ENCODE peak calls at places on chromosomes 13 and 19, in nine cellular contexts. X, I, M, P, O, L, S, F and D are unnamed samples.

GRCh38 chr19:44643605-44644390 is at the start of gene PVR:
- DNase-seq in X (peak; percentile 98), I (peak; percentile 72), M (peak; percentile 75), P (peak; percentile 76), O (peak; percentile 95), L (no peak), S (peak; percentile 80), F (peak; percentile 29), D (no peak)

GRCh38 chr19:19113040-19113541 is 25.2 kb downstream of the TMEM161A start:
- DNase-seq in X (no peak), I (no peak), M (no peak), P (no peak), O (peak; percentile 62), L (no peak), S (no peak), F (no peak), D (no peak)

GRCh38 chr13:113169277-113170272 is 11.1 kb downstream of the PROZ start:
- DNase-seq in X (no peak), I (no peak), M (no peak), P (no peak), O (no peak), L (no peak), S (no peak), F (no peak), D (no peak)

GRCh38 chr19:51027126-51027806 is 850 bp upstream of the KLK11 start:
- DNase-seq in X (no peak), I (peak; percentile 65), M (no peak), P (no peak), O (peak; percentile 28), L (no peak), S (peak; percentile 46), F (no peak), D (no peak)

GRCh38 chr13:78102121-78102677 is 183.6 kb upstream of the EDNRB start:
- DNase-seq in X (no peak), I (no peak), M (peak; percentile 9), P (no peak), O (no peak), L (peak; percentile 5), S (peak; percentile 64), F (no peak), D (peak; percentile 48)

GRCh38 chr13:24741016-24741662 is 22.8 kb upstream of the RNF17 start:
- DNase-seq in X (no peak), I (no peak), M (no peak), P (no peak), O (no peak), L (no peak), S (no peak), F (no peak), D (no peak)

GRCh38 chr13:114109646-114110045 is 22.8 kb downstream of the RASA3 start:
- DNase-seq in X (no peak), I (no peak), M (peak; percentile 32), P (peak; percentile 21), O (peak; percentile 85), L (no peak), S (peak; percentile 85), F (no peak), D (peak; percentile 35)

GRCh38 chr13:29893438-29893837 is 43.0 kb upstream of the UBL3 start:
- DNase-seq in X (no peak), I (no peak), M (no peak), P (no peak), O (peak; percentile 55), L (no peak), S (no peak), F (no peak), D (no peak)

GRCh38 chr13:39107484-39108040 is 69.3 kb downstream of the NHLRC3 start:
- DNase-seq in X (no peak), I (no peak), M (no peak), P (no peak), O (no peak), L (no peak), S (no peak), F (no peak), D (no peak)

GRCh38 chr13:113941571-113942191 is 32.2 kb downstream of the C13orf46 start:
- DNase-seq in X (no peak), I (no peak), M (no peak), P (no peak), O (peak; percentile 20), L (no peak), S (peak; percentile 54), F (no peak), D (no peak)

GRCh38 chr19:54256250-54257115 is 590 bp downstream of the LILRB5 start:
- DNase-seq in X (no peak), I (no peak), M (no peak), P (no peak), O (no peak), L (no peak), S (peak; percentile 40), F (no peak), D (no peak)

GRCh38 chr19:4061178-4061682 is 5.5 kb downstream of the ZBTB7A start:
- DNase-seq in X (no peak), I (peak; percentile 93), M (peak; percentile 95), P (peak; percentile 80), O (no peak), L (no peak), S (peak; percentile 94), F (no peak), D (peak; percentile 79)

GRCh38 chr13:23789576-23790346 is 99.4 kb downstream of the MIPEP start:
- DNase-seq in X (no peak), I (no peak), M (no peak), P (no peak), O (no peak), L (no peak), S (no peak), F (no peak), D (no peak)

GRCh38 chr13:42876270-42876714 is 94.9 kb downstream of the FAM216B start:
- DNase-seq in X (no peak), I (no peak), M (no peak), P (no peak), O (no peak), L (peak; percentile 82), S (no peak), F (peak; percentile 33), D (no peak)

GRCh38 chr13:79384022-79384610 is 21.9 kb downstream of the RBM26 start:
- DNase-seq in X (no peak), I (no peak), M (peak; percentile 28), P (no peak), O (no peak), L (no peak), S (no peak), F (no peak), D (no peak)

GRCh38 chr13:79379274-79379673 is 26.8 kb downstream of the RBM26 start:
- DNase-seq in X (no peak), I (no peak), M (no peak), P (no peak), O (no peak), L (no peak), S (no peak), F (no peak), D (no peak)

GRCh38 chr13:79385694-79386093 is 20.4 kb downstream of the RBM26 start:
- DNase-seq in X (no peak), I (no peak), M (no peak), P (no peak), O (no peak), L (peak; percentile 85), S (no peak), F (no peak), D (no peak)

GRCh38 chr13:79382545-79383275 is 23.3 kb downstream of the RBM26 start:
- DNase-seq in X (no peak), I (no peak), M (no peak), P (no peak), O (no peak), L (no peak), S (no peak), F (no peak), D (no peak)

GRCh38 chr13:79380943-79381445 is 25.1 kb downstream of the RBM26 start:
- DNase-seq in X (no peak), I (no peak), M (no peak), P (no peak), O (no peak), L (no peak), S (no peak), F (no peak), D (no peak)
- H3K4me1 ChIP-seq in X (peaks cover 30% of the 10 kb centered on the region), I (peaks cover 5% of the 10 kb centered on the region), M (peaks cover 13% of the 10 kb centered on the region), P (no peaks in the 10 kb centered on the region), O (no peaks in the 10 kb centered on the region), L (peaks cover 28% of the 10 kb centered on the region), S (peaks cover 12% of the 10 kb centered on the region), F (peaks cover 2% of the 10 kb centered on the region), D (no peaks in the 10 kb centered on the region)

DNA sequence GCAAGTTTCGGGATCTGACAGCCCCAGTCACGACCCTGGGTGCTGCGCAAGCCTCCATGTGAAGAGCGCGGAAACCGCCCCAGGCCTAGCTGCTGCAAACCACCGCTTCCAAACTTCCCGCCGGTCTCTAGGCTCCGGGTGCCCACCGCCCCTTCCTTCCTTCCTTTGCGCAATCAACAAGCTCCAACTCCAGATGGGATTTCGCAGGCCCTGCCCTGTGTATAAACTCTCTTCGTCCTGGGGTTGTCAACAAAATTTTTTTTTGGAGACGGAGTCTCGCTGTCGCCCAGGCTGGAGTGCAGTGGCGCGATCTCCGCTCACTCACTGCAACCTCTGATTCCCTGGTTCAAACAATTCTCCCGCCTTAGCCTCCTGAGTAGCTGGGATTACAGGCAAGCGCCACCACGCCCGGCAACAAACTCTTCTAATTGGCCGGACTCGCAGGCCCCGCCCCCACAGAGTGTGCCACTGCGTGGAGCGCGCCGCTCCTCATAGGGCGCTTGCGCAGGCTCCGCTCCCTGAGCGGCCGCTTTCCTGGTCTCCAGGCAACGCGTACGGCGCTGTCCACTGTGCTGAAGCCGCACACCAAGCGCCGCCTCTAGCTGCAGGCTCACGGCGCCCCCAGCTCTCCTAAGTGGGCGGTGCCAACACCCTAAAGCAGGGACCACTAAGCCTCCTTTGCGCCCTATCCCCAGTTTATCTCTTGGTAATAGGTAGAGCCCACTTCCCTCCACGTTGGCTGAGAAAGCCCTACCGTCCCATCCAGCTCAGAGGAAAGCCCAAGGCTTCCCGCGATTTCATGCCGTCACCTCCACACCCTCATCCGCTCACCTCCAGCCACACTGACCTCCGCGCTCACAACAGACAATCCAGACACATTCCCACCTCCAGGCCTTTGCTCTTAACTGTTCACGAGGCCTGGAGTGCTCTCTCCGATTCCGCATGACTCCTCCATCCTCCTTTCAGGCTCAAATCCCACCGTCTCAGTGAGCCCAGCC is 5.5 kb upstream of the QTRT1 start:
- DNase-seq in X (peak; percentile 78), I (peak; percentile 95), M (peak; percentile 94), P (peak; percentile 87), O (peak; percentile 95), L (peak; percentile 45), S (peak; percentile 89), F (peak; percentile 94), D (peak; percentile 70)
- TF ChIP-seq EP300 in X (no peak), I (no peak), M (no peak), P (no peak), O (no peak), L (no peak), S (no peak), F (peak; percentile 18), D (peak; percentile 14)

DNA sequence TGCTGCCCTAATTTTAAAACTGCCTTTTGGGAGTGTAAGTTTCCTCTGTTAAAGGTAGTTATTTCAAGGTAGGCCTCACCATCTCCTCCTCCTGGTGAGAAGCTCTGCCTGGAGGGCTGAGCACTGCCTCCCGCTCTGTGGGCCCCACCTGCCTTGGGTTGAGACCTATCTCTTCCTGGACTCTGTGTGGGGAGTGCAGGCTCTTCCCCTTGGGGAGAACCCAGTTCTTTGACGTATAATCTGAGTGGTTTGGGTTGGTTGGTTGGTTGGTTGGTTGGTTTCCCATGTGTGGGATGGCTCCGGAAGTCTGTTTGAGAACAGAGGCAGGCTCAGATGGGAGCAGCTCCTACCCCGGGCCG is 39.1 kb downstream of the ACTN4 start:
- DNase-seq in X (no peak), I (no peak), M (peak; percentile 37), P (no peak), O (no peak), L (peak; percentile 53), S (no peak), F (no peak), D (no peak)
- H3K4me1 ChIP-seq in X (peaks cover 90% of the 10 kb centered on the region), I (peaks cover 65% of the 10 kb centered on the region), M (peaks cover 81% of the 10 kb centered on the region), P (peaks cover 31% of the 10 kb centered on the region), O (peaks cover 42% of the 10 kb centered on the region), L (peaks cover 49% of the 10 kb centered on the region), S (peaks cover 70% of the 10 kb centered on the region), F (peaks cover 41% of the 10 kb centered on the region), D (peaks cover 72% of the 10 kb centered on the region)

GRCh38 chr19:55304279-55304978 is 20.6 kb downstream of the BRSK1 start:
- DNase-seq in X (peak; percentile 66), I (peak; percentile 46), M (peak; percentile 39), P (peak; percentile 45), O (peak; percentile 74), L (no peak), S (no peak), F (no peak), D (no peak)
- TF ChIP-seq EP300 in X (no peak), I (no peak), M (no peak), P (no peak), O (no peak), L (no peak), S (no peak), F (no peak), D (no peak)